ENCODE peak calls at places on chromosomes 4 and X, in eight cellular contexts. D is neuronal stem cell, O is cardiac muscle cell, A is A673, G is coronary artery, U is bronchial epithelial cell, B is suprapubic skin, M is fibroblast of pulmonary artery. Y is an unnamed sample.

GRCh38 chrX:40908026-40908425 is 172.7 kb upstream of the MED14 start:
- DNase-seq in D (no peak), O (no peak), A (no peak), G (no peak), U (no peak), B (no peak), M (peak; percentile 49), Y (no peak)

GRCh38 chr4:54683616-54684346 is 26.0 kb downstream of the KIT start:
- DNase-seq in D (no peak), O (peak; percentile 22), A (peak; percentile 17), G (no peak), U (peak; percentile 18), B (no peak), M (peak; percentile 31), Y (no peak)

GRCh38 chr4:23500876-23501275 is 389.0 kb downstream of the PPARGC1A start:
- DNase-seq in D (no peak), O (no peak), A (no peak), G (no peak), U (no peak), B (no peak), M (no peak), Y (no peak)

GRCh38 chrX:131305926-131306325 is 16.8 kb upstream of the IGSF1 start:
- DNase-seq in D (no peak), O (no peak), A (no peak), G (no peak), U (no peak), B (no peak), M (no peak), Y (no peak)

GRCh38 chr4:213971-214370 is 89.7 kb downstream of the ZNF718 start:
- DNase-seq in D (no peak), O (no peak), A (no peak), G (no peak), U (peak; percentile 24), B (no peak), M (no peak), Y (no peak)

GRCh38 chr4:104490096-104490769 is 4.5 kb downstream of the CXXC4 start:
- DNase-seq in D (no peak), O (peak; percentile 22), A (no peak), G (no peak), U (no peak), B (no peak), M (no peak), Y (no peak)

GRCh38 chr4:8401665-8402064 is 38.9 kb downstream of the ACOX3 start:
- DNase-seq in D (no peak), O (no peak), A (no peak), G (no peak), U (no peak), B (no peak), M (no peak), Y (no peak)

GRCh38 chrX:40260123-40260751 is 162.5 kb upstream of the BCOR start:
- DNase-seq in D (no peak), O (peak; percentile 37), A (peak; percentile 26), G (no peak), U (no peak), B (no peak), M (peak; percentile 55), Y (no peak)

GRCh38 chrX:103845165-103845653 is 13.2 kb upstream of the RAB9B start:
- DNase-seq in D (peak; percentile 30), O (peak; percentile 71), A (peak; percentile 64), G (no peak), U (peak; percentile 60), B (no peak), M (peak; percentile 86), Y (peak; percentile 64)

GRCh38 chrX:13428055-13428786 is 108.4 kb upstream of the ATXN3L start:
- DNase-seq in D (no peak), O (no peak), A (peak; percentile 54), G (no peak), U (peak; percentile 94), B (no peak), M (peak; percentile 71), Y (peak; percentile 85)

GRCh38 chr4:25879991-25880641 is 17.3 kb upstream of the SEL1L3 start:
- DNase-seq in D (no peak), O (no peak), A (no peak), G (no peak), U (no peak), B (no peak), M (peak; percentile 80), Y (peak; percentile 49)

GRCh38 chr4:88320780-88321373 is 36.5 kb upstream of the PPM1K start:
- DNase-seq in D (no peak), O (no peak), A (no peak), G (no peak), U (no peak), B (no peak), M (peak; percentile 6), Y (no peak)

GRCh38 chr4:81165853-81166430 is 49.1 kb downstream of the PRKG2 start:
- DNase-seq in D (no peak), O (no peak), A (peak; percentile 18), G (no peak), U (peak; percentile 64), B (peak; percentile 81), M (no peak), Y (no peak)
- H3K4me3 ChIP-seq in D (no peak overlapping the region), O (no peak overlapping the region), A (no peak overlapping the region), G (no peak overlapping the region), U (no peak overlapping the region), B (no peak overlapping the region), M (no peak overlapping the region), Y (no peak overlapping the region)

GRCh38 chrX:137574102-137574783 is 8.3 kb downstream of the ZIC3 start:
- DNase-seq in D (peak; percentile 78), O (no peak), A (no peak), G (no peak), U (no peak), B (no peak), M (no peak), Y (no peak)

GRCh38 chrX:137574784-137575298 is 8.9 kb downstream of the ZIC3 start:
- DNase-seq in D (no peak), O (no peak), A (no peak), G (no peak), U (no peak), B (no peak), M (no peak), Y (no peak)

GRCh38 chrX:137573356-137574101 is 7.6 kb downstream of the ZIC3 start:
- DNase-seq in D (no peak), O (no peak), A (no peak), G (no peak), U (no peak), B (no peak), M (no peak), Y (no peak)

GRCh38 chrX:137575596-137576255 is 9.8 kb downstream of the ZIC3 start:
- DNase-seq in D (no peak), O (no peak), A (no peak), G (no peak), U (no peak), B (no peak), M (no peak), Y (no peak)
- H3K4me3 ChIP-seq in D (no peak overlapping the region), O (no peak overlapping the region), A (no peak overlapping the region), G (no peak overlapping the region), U (no peak overlapping the region), B (no peak overlapping the region), M (no peak overlapping the region), Y (no peak overlapping the region)

GRCh38 chrX:110310896-110311295 is 7.0 kb downstream of the AMMECR1 start:
- DNase-seq in D (no peak), O (no peak), A (peak; percentile 69), G (no peak), U (peak; percentile 21), B (no peak), M (no peak), Y (no peak)

GRCh38 chrX:110310000-110310790 is 7.7 kb downstream of the AMMECR1 start:
- DNase-seq in D (no peak), O (peak; percentile 12), A (no peak), G (no peak), U (peak; percentile 7), B (no peak), M (no peak), Y (no peak)

GRCh38 chrX:110315541-110315940 is 2.3 kb downstream of the AMMECR1 start:
- DNase-seq in D (no peak), O (no peak), A (no peak), G (no peak), U (no peak), B (no peak), M (no peak), Y (no peak)

GRCh38 chrX:110316351-110317078 is 1.4 kb downstream of the AMMECR1 start:
- DNase-seq in D (no peak), O (peak; percentile 50), A (peak; percentile 6), G (no peak), U (peak; percentile 4), B (no peak), M (peak; percentile 17), Y (no peak)

DNA sequence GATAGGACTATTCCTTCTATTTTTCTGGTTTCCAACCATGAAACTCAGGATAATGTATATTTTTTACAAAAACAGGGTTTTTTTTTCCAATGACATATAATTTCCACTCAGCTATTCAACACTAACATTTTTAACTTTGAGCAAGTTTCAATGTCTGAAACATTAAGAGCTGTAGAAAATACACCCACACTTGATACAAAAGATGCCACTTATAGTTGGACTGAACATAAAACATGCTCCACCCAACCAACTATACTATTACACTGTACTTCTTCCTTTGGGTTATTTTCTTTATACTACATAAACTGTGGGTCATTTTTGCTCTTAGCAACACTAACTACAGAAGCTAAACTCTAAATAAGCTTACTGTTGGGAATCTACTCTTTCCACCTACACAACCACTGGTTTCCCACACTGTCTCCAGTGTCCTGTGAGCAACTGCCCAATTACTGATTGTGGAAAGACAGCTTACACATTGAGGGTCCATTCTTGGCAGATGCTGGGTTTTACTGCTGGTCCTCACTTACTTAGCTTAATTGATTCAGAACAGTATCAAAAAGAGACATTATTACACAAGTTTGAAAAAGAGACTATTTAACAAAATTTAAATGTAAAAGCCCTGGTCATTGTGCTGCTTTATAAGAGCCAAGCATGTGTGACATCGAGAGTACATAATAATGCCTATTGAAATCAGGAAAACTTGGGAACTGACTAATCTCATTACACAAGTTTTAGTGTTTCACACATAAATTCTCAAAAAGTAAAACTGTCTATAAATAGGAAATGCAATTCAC is 6.3 kb downstream of the AMMECR1 start:
- DNase-seq in D (no peak), O (no peak), A (no peak), G (no peak), U (no peak), B (no peak), M (no peak), Y (no peak)
- H3K4me3 ChIP-seq in D (no peak overlapping the region), O (no peak overlapping the region), A (no peak overlapping the region), G (no peak overlapping the region), U (no peak overlapping the region), B (no peak overlapping the region), M (no peak overlapping the region), Y (no peak overlapping the region)

GRCh38 chr4:71338846-71339593 is at the start of gene SLC4A4:
- DNase-seq in D (no peak), O (no peak), A (peak; percentile 0), G (no peak), U (peak; percentile 50), B (no peak), M (peak; percentile 16), Y (peak; percentile 58)

GRCh38 chr4:71346710-71347109 is 7.9 kb downstream of the SLC4A4 start:
- DNase-seq in D (no peak), O (no peak), A (no peak), G (no peak), U (no peak), B (no peak), M (no peak), Y (no peak)

DNA sequence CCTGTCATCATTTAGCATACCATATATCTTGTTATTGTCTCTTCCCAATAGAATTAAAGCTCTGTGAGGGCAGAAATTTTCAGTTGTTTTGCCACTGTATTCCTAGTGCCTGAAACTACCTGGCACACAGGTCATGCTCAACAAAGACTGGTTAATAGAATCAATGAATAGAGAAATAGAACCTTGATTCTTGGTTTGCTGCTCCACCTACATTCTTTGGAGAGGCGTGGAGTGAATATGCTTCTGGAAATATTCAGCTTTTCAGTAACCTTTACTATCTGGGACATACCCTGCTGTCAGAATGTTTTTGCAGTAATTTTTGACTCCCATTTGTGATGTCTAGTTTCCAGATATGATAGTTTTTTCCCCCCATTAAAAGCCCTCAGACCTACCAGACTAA is 5.2 kb downstream of the SLC4A4 start:
- DNase-seq in D (no peak), O (no peak), A (no peak), G (no peak), U (no peak), B (no peak), M (no peak), Y (no peak)
- H3K4me3 ChIP-seq in D (no peak overlapping the region), O (no peak overlapping the region), A (no peak overlapping the region), G (no peak overlapping the region), U (no peak overlapping the region), B (no peak overlapping the region), M (no peak overlapping the region), Y (no peak overlapping the region)

Y was measured in skeletal muscle cell.